ENCODE peak calls at places on chromosomes 6 and 20, in six cellular contexts. U is SK-N-SH, A is HCT116, P is endothelial cell of umbilical vein, M is HepG2, Z is H1. H is an unnamed sample.
A peak's percentile ranks its signal among the peaks of the same experiment; 100 is the strongest.

GRCh38 chr6:84227044-84227433 is 404 bp downstream of the CEP162 start:
- DNase-seq in U (no peak), A (no peak), P (peak; percentile 18), M (no peak), Z (no peak), H (no peak)

GRCh38 chr6:137387365-137387764 is 106.8 kb downstream of the OLIG3 start:
- DNase-seq in U (no peak), A (no peak), P (no peak), M (no peak), Z (no peak), H (no peak)

GRCh38 chr6:3406928-3407809 is 49.7 kb downstream of the SLC22A23 start:
- DNase-seq in U (no peak), A (no peak), P (no peak), M (no peak), Z (no peak), H (peak; percentile 63)

GRCh38 chr6:113397229-113397628 is 459.9 kb upstream of the MARCKS start:
- DNase-seq in U (no peak), A (no peak), P (no peak), M (no peak), Z (no peak), H (no peak)

GRCh38 chr6:53837875-53838806 is 43.3 kb downstream of the LRRC1 start:
- DNase-seq in U (no peak), A (no peak), P (peak; percentile 90), M (no peak), Z (no peak), H (no peak)

GRCh38 chr6:19327246-19327645 is 509.9 kb upstream of the ID4 start:
- DNase-seq in U (no peak), A (no peak), P (no peak), M (no peak), Z (no peak), H (no peak)

GRCh38 chr20:61798632-61799031 is 267.0 kb downstream of the TAF4 start:
- DNase-seq in U (no peak), A (no peak), P (no peak), M (no peak), Z (no peak), H (no peak)

GRCh38 chr20:1396264-1396663 is 3.4 kb upstream of the FKBP1A start:
- DNase-seq in U (no peak), A (no peak), P (peak; percentile 74), M (no peak), Z (no peak), H (no peak)

GRCh38 chr6:74431873-74432272 is 735.9 kb downstream of the CD109 start:
- DNase-seq in U (no peak), A (no peak), P (no peak), M (no peak), Z (no peak), H (no peak)

GRCh38 chr6:37204014-37204751 is 34.2 kb downstream of the PIM1 start:
- DNase-seq in U (no peak), A (no peak), P (no peak), M (peak; percentile 76), Z (no peak), H (no peak)

GRCh38 chr20:672975-673604 is 2.5 kb downstream of the SCRT2 start:
- DNase-seq in U (peak; percentile 71), A (no peak), P (no peak), M (no peak), Z (no peak), H (no peak)

GRCh38 chr20:17612287-17612974 is 42.6 kb downstream of the DSTN start:
- DNase-seq in U (peak; percentile 3), A (no peak), P (no peak), M (peak; percentile 39), Z (no peak), H (no peak)

GRCh38 chr6:44668976-44669934 is 281.7 kb downstream of the CDC5L start:
- DNase-seq in U (no peak), A (no peak), P (no peak), M (no peak), Z (no peak), H (no peak)

GRCh38 chr20:33947709-33948295 is 45.9 kb upstream of the RALY start:
- DNase-seq in U (peak; percentile 53), A (peak; percentile 89), P (peak; percentile 24), M (peak; percentile 83), Z (peak; percentile 59), H (peak; percentile 81)

GRCh38 chr20:8244637-8245036 is 112.6 kb downstream of the PLCB1 start:
- DNase-seq in U (no peak), A (no peak), P (peak; percentile 87), M (peak; percentile 50), Z (no peak), H (no peak)

GRCh38 chr20:44129996-44130718 is 56.8 kb downstream of the JPH2 start:
- DNase-seq in U (no peak), A (no peak), P (no peak), M (no peak), Z (no peak), H (no peak)

GRCh38 chr20:33927703-33928102 is 66.0 kb upstream of the RALY start:
- DNase-seq in U (peak; percentile 75), A (no peak), P (no peak), M (no peak), Z (no peak), H (no peak)

GRCh38 chr20:33685328-33686007 is 717 bp downstream of the E2F1 start:
- DNase-seq in U (peak; percentile 80), A (no peak), P (peak; percentile 13), M (peak; percentile 71), Z (no peak), H (peak; percentile 93)

GRCh38 chr6:17892097-17892686 is 95.2 kb downstream of the KIF13A start:
- DNase-seq in U (no peak), A (no peak), P (no peak), M (peak; percentile 38), Z (no peak), H (no peak)

GRCh38 chr20:50285376-50286173 is 94.9 kb downstream of the CEBPB start:
- DNase-seq in U (peak; percentile 64), A (no peak), P (peak; percentile 72), M (no peak), Z (no peak), H (no peak)

GRCh38 chr20:44221368-44221767 is 10.8 kb upstream of the OSER1 start:
- DNase-seq in U (no peak), A (no peak), P (no peak), M (no peak), Z (no peak), H (no peak)

GRCh38 chr20:57252559-57253162 is 13.8 kb downstream of the BMP7 start:
- DNase-seq in U (no peak), A (no peak), P (no peak), M (no peak), Z (no peak), H (no peak)

GRCh38 chr6:110874880-110875547 is 429 bp downstream of the AMD1 start:
- DNase-seq in U (peak; percentile 62), A (no peak), P (no peak), M (no peak), Z (no peak), H (no peak)

GRCh38 chr6:112286010-112286409 is 31.6 kb upstream of the LAMA4 start:
- DNase-seq in U (peak; percentile 61), A (no peak), P (no peak), M (no peak), Z (no peak), H (no peak)

GRCh38 chr20:17898548-17898994 is 70.0 kb downstream of the SNX5 start:
- DNase-seq in U (peak; percentile 69), A (peak; percentile 56), P (peak; percentile 70), M (peak; percentile 80), Z (no peak), H (peak; percentile 62)

GRCh38 chr20:41175727-41176330 is 38.5 kb downstream of the PLCG1 start:
- DNase-seq in U (no peak), A (no peak), P (no peak), M (no peak), Z (no peak), H (no peak)

GRCh38 chr20:11207749-11208502 is 534.1 kb upstream of the JAG1 start:
- DNase-seq in U (no peak), A (peak; percentile 86), P (no peak), M (peak; percentile 76), Z (no peak), H (no peak)
- H3K9ac ChIP-seq in U (peak overlapping the region; percentile 27), A (no peak overlapping the region), P (no peak overlapping the region), M (no peak overlapping the region), Z (no peak overlapping the region), H (no peak overlapping the region)

GRCh38 chr20:37234254-37234581 is 27.4 kb downstream of the GHRH start:
- DNase-seq in U (peak; percentile 54), A (no peak), P (no peak), M (no peak), Z (no peak), H (no peak)
- TF ChIP-seq POLR2AphosphoS5 in U (peak; percentile 57), A (no peak), P (no peak), M (no peak), Z (no peak), H (no peak)

GRCh38 chr6:142386657-142387056 is 84.8 kb downstream of the ADGRG6 start:
- DNase-seq in U (no peak), A (no peak), P (no peak), M (no peak), Z (no peak), H (no peak)

GRCh38 chr6:142384455-142385332 is 82.9 kb downstream of the ADGRG6 start:
- DNase-seq in U (no peak), A (no peak), P (no peak), M (no peak), Z (no peak), H (no peak)

GRCh38 chr6:142385352-142385751 is 83.5 kb downstream of the ADGRG6 start:
- DNase-seq in U (no peak), A (no peak), P (no peak), M (no peak), Z (no peak), H (no peak)

DNA sequence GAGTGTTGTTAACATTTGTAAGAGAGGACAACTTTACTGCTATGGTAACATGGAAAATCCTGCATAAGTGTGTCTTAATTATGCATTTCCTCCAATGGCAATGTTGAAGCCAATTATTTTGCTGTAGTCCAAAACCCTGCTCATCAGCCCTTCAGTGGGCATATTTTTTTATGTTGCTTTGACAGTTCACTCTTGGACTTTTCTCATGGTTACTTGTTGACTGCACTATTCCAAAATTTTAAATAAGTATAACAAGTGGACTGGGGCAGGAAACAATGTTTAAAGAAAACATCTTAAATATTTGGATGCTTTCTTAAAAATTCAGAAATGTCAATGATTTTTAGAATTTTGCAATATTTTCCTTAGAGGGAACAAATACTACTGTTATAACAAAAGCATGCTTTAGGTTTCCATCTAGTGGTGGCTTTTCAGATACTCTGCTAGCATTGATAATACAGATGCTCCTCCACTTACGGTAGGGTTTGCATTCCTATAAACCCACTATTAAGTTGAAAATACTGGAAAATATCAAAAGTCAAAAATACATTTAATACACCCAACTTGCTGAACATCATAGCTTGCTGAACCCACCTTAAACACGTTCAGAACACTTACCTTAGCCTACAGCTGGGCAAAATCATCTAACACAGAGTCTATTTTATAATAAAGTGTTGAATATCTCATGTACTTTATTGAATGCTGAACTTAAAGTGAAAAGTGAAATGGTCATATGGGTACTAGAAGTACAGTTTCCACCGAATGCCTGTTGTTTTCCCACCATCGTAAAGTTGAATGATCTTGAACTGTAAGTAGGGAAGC is 86.4 kb downstream of the ADGRG6 start:
- DNase-seq in U (peak; percentile 15), A (no peak), P (peak; percentile 81), M (peak; percentile 73), Z (no peak), H (peak; percentile 21)
- H3K9ac ChIP-seq in U (peak overlapping the region; percentile 43), A (no peak overlapping the region), P (peak overlapping the region; percentile 26), M (no peak overlapping the region), Z (no peak overlapping the region), H (no peak overlapping the region)

GRCh38 chr6:125439512-125439911 is 137.7 kb upstream of the HDDC2 start:
- DNase-seq in U (no peak), A (no peak), P (no peak), M (no peak), Z (no peak), H (no peak)
- TF ChIP-seq POLR2AphosphoS5 in U (no peak), A (no peak), P (no peak), M (no peak), Z (no peak), H (no peak)